ENCODE peak calls at places on chromosomes 13 and 19, in nine cellular contexts. M is BE2C; W is HT-29; I is activated B cell treated with CpG ODN at 0.5 μM for 24 hours; V is CD4-positive, alpha-beta memory T cell; Y is stimulated activated CD4-positive, alpha-beta T cell treated with anti-CD3 and anti-CD28 coated beads, Interleukin-4, amount 100 ng/mL, for 1 hour; L is activated CD8-positive, alpha-beta memory T cell treated with anti-CD3 and anti-CD28 coated beads for 1 hour; R is activated naive CD8-positive, alpha-beta T cell treated with anti-CD3 and anti-CD28 coated beads, Interleukin-2, amount 50 U/mL, for 24 hours; O is cardiac fibroblast. E is an unnamed sample.

GRCh38 chr13:114166381-114167131 is 12.5 kb upstream of the CFAP97D2 start:
- DNase-seq in M (no peak), W (no peak), I (no peak), V (no peak), Y (no peak), L (no peak), R (no peak), O (no peak), E (no peak)

GRCh38 chr19:13083627-13084026 is 19.0 kb downstream of the LYL1 start:
- DNase-seq in M (no peak), W (no peak), I (no peak), V (no peak), Y (no peak), L (no peak), R (no peak), O (no peak), E (no peak)

GRCh38 chr19:2770055-2771013 is 12.7 kb downstream of the SGTA start:
- DNase-seq in M (no peak), W (no peak), I (no peak), V (no peak), Y (no peak), L (no peak), R (no peak), O (peak; percentile 57), E (no peak)

GRCh38 chr13:83423361-83423760 is 458.9 kb downstream of the SLITRK1 start:
- DNase-seq in M (no peak), W (no peak), I (no peak), V (no peak), Y (no peak), L (no peak), R (no peak), O (no peak), E (no peak)

GRCh38 chr13:36882829-36883390 is 37.1 kb downstream of the SMAD9 start:
- DNase-seq in M (no peak), W (peak; percentile 17), I (no peak), V (no peak), Y (no peak), L (no peak), R (no peak), O (no peak), E (no peak)

GRCh38 chr19:19550454-19550842 is 12.4 kb downstream of the CILP2 start:
- DNase-seq in M (peak; percentile 10), W (no peak), I (no peak), V (no peak), Y (no peak), L (no peak), R (no peak), O (no peak), E (no peak)

GRCh38 chr13:19597523-19597922 is 35.9 kb upstream of the MPHOSPH8 start:
- DNase-seq in M (no peak), W (peak; percentile 28), I (no peak), V (no peak), Y (no peak), L (no peak), R (no peak), O (peak; percentile 67), E (no peak)

GRCh38 chr19:54432144-54432738 is 16.8 kb upstream of the LENG8 start:
- DNase-seq in M (no peak), W (peak; percentile 45), I (no peak), V (no peak), Y (no peak), L (no peak), R (no peak), O (no peak), E (no peak)

GRCh38 chr13:51856027-51856736 is 5.6 kb upstream of the CCDC70 start:
- DNase-seq in M (no peak), W (peak; percentile 17), I (no peak), V (no peak), Y (no peak), L (no peak), R (no peak), O (no peak), E (no peak)

GRCh38 chr13:34148359-34148758 is 330.4 kb downstream of the RFC3 start:
- DNase-seq in M (no peak), W (no peak), I (no peak), V (no peak), Y (no peak), L (no peak), R (no peak), O (no peak), E (no peak)

GRCh38 chr13:51623473-51623872 is 39.2 kb downstream of the WDFY2 start:
- DNase-seq in M (no peak), W (no peak), I (no peak), V (no peak), Y (no peak), L (no peak), R (no peak), O (no peak), E (no peak)

E was measured in GM13977.